ENCODE peak calls at places on chromosomes 12 and 14, in ten cellular contexts. O is AG04450, M is ovary, A is nephron progenitor cell, N is choroid plexus epithelial cell, E is SK-N-SH, K is neural crest cell, V is stomach, D is astrocyte of the cerebellum, J is left lung. L is an unnamed sample.

GRCh38 chr14:67493092-67493717 is 4.7 kb upstream of the TMEM229B start:
- DNase-seq in E (no peak), M (no peak), K (no peak), N (no peak), O (no peak), V (no peak), J (no peak), D (no peak), A (no peak), L (no peak)

GRCh38 chr12:100904270-100904669 is 109.7 kb downstream of the ANO4 start:
- DNase-seq in O (no peak), N (no peak), M (no peak), V (no peak), D (no peak), E (no peak), J (no peak), A (no peak), K (no peak), L (no peak)

GRCh38 chr14:96574633-96575191 is 72.5 kb downstream of the PAPOLA start:
- DNase-seq in M (no peak), J (no peak), D (peak), K (no peak), A (no peak), O (peak), N (peak), V (no peak), E (no peak), L (no peak)

GRCh38 chr12:66716522-66716921 is 37.6 kb upstream of the GRIP1 start:
- DNase-seq in J (no peak), E (no peak), A (no peak), M (no peak), O (no peak), V (no peak), D (no peak), N (no peak), K (no peak), L (no peak)

GRCh38 chr12:115670869-115671268 is 606.6 kb downstream of the MED13L start:
- DNase-seq in K (no peak), M (no peak), N (no peak), O (no peak), V (no peak), J (no peak), E (no peak), D (no peak), A (no peak), L (no peak)

GRCh38 chr12:39401459-39401858 is 41.5 kb downstream of the KIF21A start:
- DNase-seq in O (no peak), M (no peak), D (no peak), J (no peak), K (no peak), N (no peak), V (no peak), E (no peak), A (no peak), L (no peak)

GRCh38 chr14:99586054-99586760 is 17.8 kb downstream of the CCDC85C start:
- DNase-seq in N (no peak), V (no peak), O (no peak), K (no peak), E (no peak), M (no peak), A (no peak), D (no peak), J (no peak), L (no peak)

GRCh38 chr14:66541627-66542026 is 33.7 kb downstream of the GPHN start:
- DNase-seq in K (no peak), J (no peak), D (no peak), N (peak), A (no peak), O (no peak), M (no peak), E (no peak), V (no peak), L (no peak)

GRCh38 chr12:27463826-27464554 is 17.5 kb downstream of the SMCO2 start:
- DNase-seq in A (no peak), O (peak), E (no peak), M (peak), J (no peak), D (no peak), N (no peak), V (no peak), K (no peak), L (no peak)

GRCh38 chr14:65070710-65071033 is 31.6 kb downstream of the MAX start:
- DNase-seq in A (no peak), K (no peak), O (no peak), D (no peak), V (peak), J (no peak), E (peak), M (no peak), N (no peak), L (no peak)

GRCh38 chr12:108939594-108939993 is 59.7 kb downstream of the DAO start:
- DNase-seq in J (no peak), A (no peak), D (no peak), E (no peak), O (no peak), M (no peak), K (no peak), V (no peak), N (peak), L (no peak)

GRCh38 chr14:69152181-69152943 is 557 bp downstream of the DCAF5 start:
- DNase-seq in A (no peak), D (no peak), M (no peak), E (peak), K (peak), N (peak), V (no peak), J (peak), O (no peak), L (peak)

GRCh38 chr12:38175538-38175937 is 141.0 kb upstream of the ALG10B start:
- DNase-seq in A (no peak), D (no peak), E (no peak), O (no peak), K (no peak), J (no peak), V (no peak), M (no peak), N (no peak), L (no peak)
- TF ChIP-seq CTCF in A (no peak), D (no peak), E (no peak), O (no peak), K (no peak), J (no peak), V (no peak), M (no peak), N (no peak), L (no peak)

DNA sequence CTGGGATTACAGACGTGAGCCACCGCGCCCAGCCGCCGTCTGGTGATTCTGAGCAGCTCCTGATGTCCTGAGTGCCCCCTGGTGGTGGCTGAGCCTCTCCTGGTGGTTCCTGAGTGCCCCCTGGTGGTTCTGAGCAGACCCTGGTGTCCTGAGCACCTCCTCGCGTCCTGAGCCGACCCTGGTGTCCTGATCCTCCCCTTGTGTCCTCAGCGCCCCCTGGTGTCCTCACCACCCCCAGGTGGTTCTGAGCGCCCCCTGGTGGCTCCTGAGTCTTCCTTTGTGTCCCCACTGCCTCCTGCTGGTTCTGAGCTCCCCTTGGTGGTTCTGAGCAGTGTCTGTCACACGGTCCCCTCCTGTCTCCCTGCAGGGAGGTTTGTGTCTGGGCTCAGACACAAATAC is 1304.9 kb downstream of the TMEM121 start:
- DNase-seq in O (no peak), D (no peak), N (peak), K (no peak), E (peak), A (peak), J (peak), V (no peak), M (peak), L (no peak)
- TF ChIP-seq CTCF in O (peak), D (no peak), N (peak), K (no peak), E (peak), A (no peak), J (peak), V (no peak), M (no peak), L (no peak)

GRCh38 chr14:29518335-29518734 is 409.3 kb downstream of the PRKD1 start:
- DNase-seq in J (no peak), O (no peak), E (no peak), K (no peak), N (peak), A (no peak), D (no peak), M (no peak), V (no peak), L (no peak)
- TF ChIP-seq CTCF in J (no peak), O (peak), E (peak), K (peak), N (peak), A (no peak), D (peak), M (no peak), V (no peak), L (no peak)

GRCh38 chr12:125738211-125738610 is 673.0 kb downstream of the AACS start:
- DNase-seq in V (no peak), M (no peak), K (no peak), D (no peak), O (no peak), N (no peak), J (no peak), A (no peak), E (no peak), L (no peak)

GRCh38 chr12:125734137-125734536 is 668.9 kb downstream of the AACS start:
- DNase-seq in O (no peak), A (no peak), E (no peak), K (no peak), V (no peak), D (no peak), J (no peak), M (no peak), N (no peak), L (no peak)
- TF ChIP-seq CTCF in O (no peak), A (no peak), E (no peak), K (no peak), V (no peak), D (no peak), J (no peak), M (no peak), N (no peak), L (no peak)

GRCh38 chr14:100903672-100904185 is at the start of gene RTL1:
- DNase-seq in J (no peak), A (no peak), M (no peak), N (no peak), E (peak), K (no peak), D (no peak), O (no peak), V (no peak), L (no peak)

GRCh38 chr14:100901391-100902183 is 1.9 kb downstream of the RTL1 start:
- DNase-seq in E (peak), O (no peak), J (no peak), M (no peak), K (no peak), A (no peak), D (no peak), V (no peak), N (no peak), L (no peak)

GRCh38 chr14:100902792-100903191 is 730 bp downstream of the RTL1 start:
- DNase-seq in O (no peak), N (no peak), E (peak), D (no peak), V (no peak), J (no peak), M (no peak), A (no peak), K (no peak), L (no peak)

GRCh38 chr14:100900837-100901390 is 2.6 kb downstream of the RTL1 start:
- DNase-seq in M (no peak), E (peak), O (no peak), J (no peak), V (no peak), K (peak), N (peak), D (no peak), A (peak), L (peak)

DNA sequence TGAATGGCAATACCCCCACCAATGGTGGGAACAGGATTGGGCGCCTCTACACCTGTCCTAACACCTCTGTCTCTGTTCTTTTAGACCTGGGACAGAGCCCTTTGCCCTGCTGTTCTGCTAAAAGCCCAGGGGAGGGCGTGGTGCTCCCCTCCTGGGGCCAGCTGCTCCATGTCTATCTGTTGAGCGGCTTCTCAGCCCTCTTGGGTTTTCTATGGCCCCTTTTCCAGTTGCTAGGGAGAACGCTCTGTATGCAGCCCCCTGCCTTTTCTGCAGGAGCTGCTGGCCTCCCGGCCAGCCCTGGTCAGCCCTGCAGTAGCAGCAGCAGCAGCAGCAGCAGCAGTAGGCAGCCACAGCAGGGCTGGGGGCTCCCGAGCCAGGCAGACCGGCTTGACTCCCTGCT is 1.2 kb downstream of the RTL1 start:
- DNase-seq in E (peak), A (no peak), D (no peak), V (no peak), O (no peak), N (no peak), M (no peak), J (no peak), K (no peak), L (no peak)
- TF ChIP-seq CTCF in E (peak), A (peak), D (peak), V (no peak), O (peak), N (peak), M (no peak), J (no peak), K (peak), L (no peak)

GRCh38 chr14:104928391-104929133 is 3.9 kb downstream of the PLD4 start:
- DNase-seq in D (no peak), K (no peak), N (no peak), E (no peak), J (peak), A (no peak), O (no peak), V (no peak), M (no peak), L (no peak)

GRCh38 chr14:104930526-104931322 is 6.0 kb downstream of the PLD4 start:
- DNase-seq in N (no peak), K (no peak), V (no peak), D (no peak), M (no peak), J (peak), E (no peak), A (no peak), O (no peak), L (no peak)

GRCh38 chr14:104931323-104931770 is 6.7 kb downstream of the PLD4 start:
- DNase-seq in N (no peak), A (no peak), V (no peak), O (no peak), J (no peak), K (no peak), M (no peak), D (no peak), E (no peak), L (no peak)

GRCh38 chr14:104927901-104928300 is 3.2 kb downstream of the PLD4 start:
- DNase-seq in M (no peak), E (no peak), D (no peak), A (no peak), V (no peak), O (no peak), N (no peak), K (no peak), J (no peak), L (no peak)

GRCh38 chr14:104929268-104930230 is 4.9 kb downstream of the PLD4 start:
- DNase-seq in N (no peak), E (no peak), K (no peak), M (no peak), A (no peak), D (no peak), J (peak), O (no peak), V (no peak), L (no peak)
- TF ChIP-seq CTCF in N (no peak), E (no peak), K (no peak), M (no peak), A (no peak), D (no peak), J (no peak), O (no peak), V (no peak), L (no peak)

DNA sequence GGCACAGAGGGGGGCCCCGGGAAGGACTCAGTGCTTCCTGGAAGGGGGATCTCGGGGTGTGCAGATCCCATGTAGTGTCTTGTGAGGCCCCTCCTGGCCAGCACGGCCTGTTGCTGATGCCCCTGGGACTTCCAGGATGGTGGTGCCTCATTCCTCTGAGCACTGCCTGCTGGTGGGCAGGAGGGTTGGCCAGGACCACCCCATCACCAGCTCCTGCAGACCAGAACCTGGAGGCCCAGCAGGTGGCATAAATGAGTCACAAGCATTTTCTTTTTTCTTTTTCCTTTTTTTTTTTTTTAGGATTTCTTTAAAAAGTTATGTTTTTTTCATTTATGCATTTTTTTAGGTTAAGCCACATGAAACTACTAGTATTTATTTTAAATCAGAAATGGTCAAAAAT is 8.0 kb downstream of the MMP17 start:
- DNase-seq in E (peak), K (no peak), M (no peak), D (no peak), A (no peak), O (no peak), J (no peak), V (no peak), N (peak), L (no peak)
- TF ChIP-seq CTCF in E (peak), K (peak), M (no peak), D (peak), A (peak), O (peak), J (no peak), V (no peak), N (peak), L (peak)

L was measured in mesothelial cell of epicardium.